ENCODE peak calls at places on chromosomes 3 and 15, in seven cellular contexts. L is activated CD4-positive, alpha-beta T cell treated with anti-CD3 and anti-CD28 coated beads for 36 hours; V is H9; E is left kidney; T is left cardiac atrium; I is GOT3; H is brain microvascular endothelial cell. M is an unnamed sample.

GRCh38 chr15:52021128-52021671 is 2.2 kb downstream of the MAPK6 start:
- DNase-seq in L (peak), H (peak), T (peak), I (no peak), E (peak), V (no peak), M (no peak)

GRCh38 chr15:27635916-27636315 is 463.2 kb downstream of the OCA2 start:
- DNase-seq in H (no peak), I (no peak), T (no peak), V (no peak), E (no peak), L (no peak), M (no peak)

GRCh38 chr3:57864853-57865252 is 108.7 kb downstream of the SLMAP start:
- DNase-seq in E (peak), V (no peak), H (peak), L (no peak), T (no peak), I (no peak), M (no peak)

GRCh38 chr15:96347181-96348111 is 16.9 kb downstream of the NR2F2 start:
- DNase-seq in L (no peak), H (peak), E (peak), I (no peak), T (peak), V (peak), M (peak)

GRCh38 chr3:129627350-129628168 is 21.1 kb upstream of the PLXND1 start:
- DNase-seq in E (peak), V (peak), H (peak), T (peak), L (peak), I (peak), M (peak)

GRCh38 chr15:74502301-74502700 is 38.7 kb upstream of the ARID3B start:
- DNase-seq in E (no peak), L (no peak), V (peak), T (no peak), H (no peak), I (no peak), M (no peak)

GRCh38 chr15:78263907-78264303 is 457 bp upstream of the DNAJA4 start:
- DNase-seq in T (no peak), L (no peak), H (no peak), V (no peak), E (no peak), I (no peak), M (no peak)

GRCh38 chr3:138812806-138813205 is 21.9 kb downstream of the PIK3CB start:
- DNase-seq in H (no peak), I (no peak), V (no peak), L (no peak), E (no peak), T (no peak), M (no peak)

GRCh38 chr3:168736202-168736601 is 640.5 kb upstream of the GOLIM4 start:
- DNase-seq in L (no peak), E (no peak), V (no peak), H (no peak), T (no peak), I (no peak), M (no peak)

GRCh38 chr15:31255176-31255510 is 71.5 kb upstream of the KLF13 start:
- DNase-seq in V (no peak), E (no peak), H (no peak), I (no peak), T (no peak), L (peak), M (no peak)

GRCh38 chr3:52436500-52437106 is 8.3 kb downstream of the SEMA3G start:
- DNase-seq in L (no peak), H (no peak), V (peak), I (no peak), T (peak), E (peak), M (peak)

GRCh38 chr3:126558336-126559071 is at the start of gene C3orf22:
- DNase-seq in E (no peak), I (no peak), T (no peak), H (no peak), L (no peak), V (peak), M (no peak)

GRCh38 chr15:42868683-42869082 is 51.9 kb downstream of the TTBK2 start:
- DNase-seq in T (no peak), I (no peak), V (no peak), E (no peak), L (no peak), H (no peak), M (no peak)

GRCh38 chr15:85131915-85132314 is 150.3 kb downstream of the PDE8A start:
- DNase-seq in V (no peak), L (no peak), I (no peak), E (no peak), T (no peak), H (no peak), M (no peak)

GRCh38 chr3:71251156-71251775 is 332.3 kb downstream of the FOXP1 start:
- DNase-seq in T (no peak), V (no peak), E (no peak), I (no peak), H (peak), L (no peak), M (no peak)

GRCh38 chr3:77227567-77227966 is 187.7 kb downstream of the ROBO2 start:
- DNase-seq in I (no peak), E (no peak), H (no peak), T (no peak), L (no peak), V (no peak), M (no peak)

GRCh38 chr3:130901463-130902204 is 7.8 kb downstream of the ATP2C1 start:
- DNase-seq in H (no peak), I (no peak), V (no peak), L (no peak), T (no peak), E (no peak), M (no peak)

GRCh38 chr3:158802399-158803023 is 657 bp downstream of the MFSD1 start:
- DNase-seq in I (no peak), H (no peak), V (no peak), T (no peak), E (no peak), L (peak), M (no peak)

GRCh38 chr3:46812237-46812791 is 50.9 kb downstream of the MYL3 start:
- DNase-seq in E (peak), V (peak), H (peak), L (peak), T (peak), I (peak), M (peak)

GRCh38 chr3:46955801-46956259 is 20.7 kb downstream of the CCDC12 start:
- DNase-seq in I (no peak), V (no peak), E (no peak), H (no peak), L (no peak), T (no peak), M (no peak)

GRCh38 chr3:46280105-46280797 is 38.0 kb downstream of the CCR3 start:
- DNase-seq in V (no peak), L (peak), E (no peak), I (no peak), T (peak), H (peak), M (no peak)

GRCh38 chr3:136249593-136250225 is 431 bp upstream of the PCCB start:
- DNase-seq in V (no peak), E (no peak), I (no peak), H (no peak), T (no peak), L (no peak), M (no peak)

GRCh38 chr3:133894334-133895207 is 1.1 kb downstream of the RAB6B start:
- DNase-seq in V (peak), E (peak), T (no peak), I (no peak), H (no peak), L (no peak), M (peak)

GRCh38 chr3:141051641-141052569 is 758 bp downstream of the SPSB4 start:
- DNase-seq in T (no peak), H (no peak), V (peak), I (no peak), L (no peak), E (peak), M (peak)